ENCODE peak calls at places on chromosome 20, in five cellular contexts. F is HCT116, B is HepG2, N is GM12878, K is K562. W is an unnamed sample.

GRCh38 chr20:45905505-45906079 is 6.4 kb downstream of the PLTP start:
- DNase-seq in N (no peak), F (peak), K (no peak), B (peak), W (no peak)

GRCh38 chr20:18972251-18972876 is 158.8 kb downstream of the SCP2D1 start:
- DNase-seq in F (no peak), B (no peak), N (no peak), K (no peak), W (peak)

GRCh38 chr20:2398453-2398852 is 17.8 kb downstream of the TGM6 start:
- DNase-seq in N (no peak), F (no peak), K (no peak), B (no peak), W (no peak)

GRCh38 chr20:46646659-46647380 is 4.4 kb downstream of the SLC13A3 start:
- DNase-seq in N (no peak), F (no peak), B (no peak), K (no peak), W (no peak)

GRCh38 chr20:39897781-39898466 is 791.1 kb downstream of the MAFB start:
- DNase-seq in N (no peak), F (no peak), B (no peak), K (no peak), W (no peak)

GRCh38 chr20:3431109-3431508 is 23.6 kb upstream of the DNAAF9 start:
- DNase-seq in F (no peak), B (no peak), K (no peak), N (no peak), W (no peak)

GRCh38 chr20:10924628-10925266 is 250.9 kb upstream of the JAG1 start:
- DNase-seq in K (no peak), B (no peak), F (no peak), N (no peak), W (no peak)

GRCh38 chr20:23928788-23929187 is 49.2 kb upstream of the CST5 start:
- DNase-seq in F (no peak), B (no peak), N (no peak), K (peak), W (peak)

GRCh38 chr20:10004900-10005299 is 29.9 kb upstream of the ANKEF1 start:
- DNase-seq in F (no peak), B (no peak), N (no peak), K (no peak), W (no peak)

GRCh38 chr20:48260370-48260769 is 475.1 kb upstream of the SULF2 start:
- DNase-seq in N (no peak), K (no peak), F (no peak), B (no peak), W (no peak)

GRCh38 chr20:38747495-38748096 is 664 bp upstream of the ACTR5 start:
- DNase-seq in F (no peak), N (no peak), K (peak), B (no peak), W (no peak)

GRCh38 chr20:38748097-38748862 is at the start of gene ACTR5:
- DNase-seq in N (peak), F (peak), B (peak), K (peak), W (peak)

GRCh38 chr20:38745757-38746156 is 2.5 kb upstream of the ACTR5 start:
- DNase-seq in B (no peak), N (no peak), F (peak), K (no peak), W (no peak)

GRCh38 chr20:38751360-38751976 is 3.2 kb downstream of the ACTR5 start:
- DNase-seq in B (peak), N (no peak), F (peak), K (peak), W (peak)

GRCh38 chr20:38748863-38749153 is 548 bp downstream of the ACTR5 start:
- DNase-seq in F (peak), B (no peak), K (no peak), N (no peak), W (no peak)
- TF ChIP-seq REST in F (no peak), B (no peak), K (no peak), N (no peak), W (no peak)

DNA sequence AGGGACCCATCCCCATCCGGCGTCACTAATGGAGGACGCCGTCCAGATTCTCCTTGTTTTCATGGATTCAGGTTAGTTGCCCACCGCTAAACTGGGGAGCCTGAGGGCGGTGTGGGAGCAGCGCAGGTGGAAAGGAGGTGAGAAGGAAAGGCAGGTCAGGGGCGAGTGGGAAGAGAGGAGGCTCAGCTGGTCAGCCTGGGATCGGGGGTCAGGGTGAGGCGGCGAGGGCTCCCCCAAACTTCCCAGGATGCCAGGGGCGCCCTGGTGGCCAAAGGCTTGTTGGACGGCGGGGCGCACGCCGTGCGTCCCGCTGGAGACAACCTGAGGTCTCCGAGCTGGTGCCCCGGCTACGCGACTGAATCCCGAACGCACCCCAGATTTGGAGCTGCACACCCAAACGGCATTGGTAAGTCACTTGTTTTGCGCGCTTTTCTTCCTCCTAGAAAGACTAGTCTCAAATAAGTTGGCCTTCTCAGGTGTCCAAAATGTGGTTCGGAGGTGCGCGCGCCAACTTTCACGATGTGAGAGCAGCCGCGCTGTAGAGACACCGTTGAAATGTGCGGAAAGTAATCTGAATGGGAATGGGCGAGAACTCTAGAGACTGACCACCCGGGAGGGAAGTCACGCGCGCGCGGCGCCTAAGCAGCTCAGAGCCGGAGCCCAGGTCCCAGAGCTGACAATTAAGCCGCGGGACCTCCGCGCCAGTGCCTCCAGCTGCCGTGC is 9.7 kb downstream of the GNAS-AS1 start:
- DNase-seq in F (no peak), N (no peak), B (no peak), K (no peak), W (peak)
- TF ChIP-seq EZH2 in F (no peak), N (no peak), B (no peak), K (no peak), W (no peak)

DNA sequence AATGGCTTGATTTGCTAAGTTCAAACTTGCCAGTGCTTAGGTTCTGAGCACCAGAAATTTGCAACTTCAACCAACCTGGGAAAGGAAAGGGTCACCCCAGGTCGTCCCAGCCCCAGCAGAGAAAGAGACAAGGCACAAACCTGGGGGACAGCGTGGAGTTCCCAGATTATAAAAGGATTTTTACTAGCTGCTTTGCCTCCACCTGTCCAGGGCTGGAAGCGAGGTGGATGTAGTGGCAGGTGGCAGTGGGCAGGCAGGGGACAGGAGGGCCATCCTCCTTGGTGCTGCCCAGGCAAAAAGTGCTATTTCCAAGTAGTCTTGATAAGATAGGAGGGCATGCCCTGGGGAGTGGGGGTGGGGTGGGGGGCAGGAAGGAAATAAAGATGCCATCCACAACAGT is 4.9 kb downstream of the PAX1 start:
- DNase-seq in K (no peak), N (no peak), B (no peak), F (no peak), W (no peak)
- TF ChIP-seq REST in K (no peak), N (no peak), B (no peak), F (no peak), W (no peak)

GRCh38 chr20:6868864-6869263 is 101.4 kb downstream of the BMP2 start:
- DNase-seq in B (no peak), K (no peak), N (no peak), F (no peak), W (no peak)
- TF ChIP-seq EZH2 in B (no peak), K (no peak), N (no peak), F (no peak), W (no peak)

GRCh38 chr20:17635320-17635673 is 46.7 kb downstream of the RRBP1 start:
- DNase-seq in F (no peak), K (no peak), B (no peak), N (no peak), W (no peak)

GRCh38 chr20:17633850-17634500 is 48.1 kb downstream of the RRBP1 start:
- DNase-seq in N (no peak), F (no peak), B (no peak), K (no peak), W (no peak)

GRCh38 chr20:17635846-17636245 is 46.2 kb downstream of the RRBP1 start:
- DNase-seq in F (no peak), N (no peak), B (no peak), K (no peak), W (no peak)

GRCh38 chr20:17633221-17633849 is 48.7 kb downstream of the RRBP1 start:
- DNase-seq in F (no peak), B (no peak), N (no peak), K (no peak), W (no peak)

DNA sequence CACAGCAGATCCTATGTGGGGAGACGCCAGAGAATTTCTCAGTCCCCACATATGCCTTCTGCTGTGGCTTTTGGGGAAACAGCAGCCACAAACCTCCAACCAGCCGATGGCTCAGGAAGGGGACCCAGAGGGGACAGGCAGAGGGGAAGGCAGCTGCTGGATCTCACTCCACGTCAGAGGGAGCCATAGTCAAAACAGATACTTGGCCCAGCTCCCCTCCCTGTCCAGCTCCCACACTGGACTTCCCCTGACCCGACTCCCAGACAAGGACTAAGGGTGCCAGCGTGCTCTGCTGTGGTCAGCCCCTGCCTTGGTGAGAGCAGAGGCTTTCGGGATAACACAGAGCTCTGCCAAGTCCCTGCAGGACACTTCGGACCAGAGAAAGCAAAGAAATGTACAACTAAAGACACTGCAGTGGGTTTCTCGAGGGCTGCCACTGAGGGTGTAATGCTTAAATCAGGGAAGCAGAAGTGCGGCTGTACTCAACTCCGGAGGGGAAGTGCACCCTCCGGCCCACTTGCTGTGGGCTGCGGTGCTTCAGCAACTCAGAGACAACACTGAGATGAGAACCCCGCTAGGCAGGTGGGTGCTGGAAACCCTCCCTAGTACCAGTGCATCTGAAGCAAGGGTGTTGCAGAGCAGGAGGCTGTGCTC is 47.2 kb downstream of the RRBP1 start:
- DNase-seq in N (no peak), K (no peak), F (no peak), B (no peak), W (no peak)
- TF ChIP-seq REST in N (no peak), K (no peak), F (no peak), B (no peak), W (no peak)

DNA sequence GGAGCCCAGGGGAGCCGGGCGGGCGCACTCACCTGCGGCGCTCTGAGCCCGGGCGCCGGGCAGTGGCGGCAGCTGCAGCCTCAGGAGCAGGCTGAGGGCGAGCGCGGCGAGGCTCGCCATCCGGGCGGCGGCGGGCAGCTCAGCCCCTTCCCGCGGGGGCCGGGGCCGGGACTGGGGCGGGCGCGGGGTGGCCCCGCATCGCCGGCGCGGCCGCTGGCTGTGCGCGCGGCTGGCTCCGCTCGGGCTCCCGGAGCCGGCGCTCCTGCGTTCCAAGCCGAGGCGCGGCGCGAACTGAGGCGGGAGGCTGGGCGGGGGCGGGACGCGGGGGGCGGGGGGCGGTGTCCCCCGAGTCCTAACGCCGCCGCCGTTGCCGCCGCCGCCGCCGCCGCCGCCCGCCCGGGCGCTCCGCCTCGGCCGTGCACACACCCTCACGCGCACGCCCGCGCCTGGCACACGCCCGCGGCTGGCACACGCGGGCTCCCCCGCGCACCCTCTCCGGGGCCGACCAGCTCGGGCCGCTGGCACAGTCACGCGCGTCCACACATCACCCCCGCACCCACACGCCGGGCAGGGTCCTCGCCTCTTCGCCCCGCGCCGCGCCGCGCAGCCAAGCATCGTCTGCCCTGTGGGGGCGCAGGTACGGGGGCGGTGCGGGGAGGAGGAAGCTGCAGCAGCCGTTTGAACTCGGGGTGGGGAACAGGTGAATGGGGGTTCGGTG is at the start of gene PTPRT:
- DNase-seq in F (no peak), K (no peak), N (no peak), B (no peak), W (peak)
- TF ChIP-seq EZH2 in F (no peak), K (no peak), N (no peak), B (no peak), W (peak)

DNA sequence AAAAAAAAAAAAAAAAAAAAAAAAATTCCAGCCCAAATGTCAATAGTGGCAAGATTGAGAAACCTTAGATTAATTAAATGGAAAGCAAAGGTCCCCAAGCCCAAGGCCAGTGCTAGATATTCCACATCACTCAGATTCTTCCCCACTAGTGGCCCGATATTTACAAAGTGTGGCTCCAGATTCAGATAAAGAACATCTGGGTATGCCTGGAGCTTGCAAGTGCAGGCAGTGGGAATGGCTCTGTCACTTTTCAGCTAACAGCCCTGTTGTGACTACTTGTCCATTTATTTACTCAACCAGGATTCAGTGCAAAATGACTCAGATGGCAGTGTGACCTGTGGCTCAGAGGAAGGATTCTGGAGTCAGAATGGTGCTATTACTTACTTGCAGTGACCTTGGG is 8.2 kb upstream of the KCNB1 start:
- DNase-seq in B (peak), N (no peak), F (no peak), K (no peak), W (no peak)
- TF ChIP-seq REST in B (no peak), N (no peak), F (no peak), K (no peak), W (no peak)

GRCh38 chr20:56003111-56003800 is 2.1 kb downstream of the CBLN4 start:
- DNase-seq in F (no peak), K (no peak), B (no peak), N (no peak), W (no peak)
- TF ChIP-seq EZH2 in F (no peak), K (no peak), B (no peak), N (no peak), W (no peak)

GRCh38 chr20:32787168-32787567 is 25.0 kb downstream of the DNMT3B start:
- DNase-seq in F (no peak), B (no peak), N (no peak), K (no peak), W (no peak)

GRCh38 chr20:32793059-32793458 is 26.7 kb upstream of the MAPRE1 start:
- DNase-seq in K (no peak), F (no peak), B (no peak), N (no peak), W (no peak)

GRCh38 chr20:32792316-32792715 is 27.4 kb upstream of the MAPRE1 start:
- DNase-seq in B (peak), N (peak), F (no peak), K (peak), W (peak)

GRCh38 chr20:32790751-32791057 is 28.5 kb downstream of the DNMT3B start:
- DNase-seq in N (no peak), F (no peak), B (no peak), K (no peak), W (no peak)

GRCh38 chr20:32789896-32790750 is 27.9 kb downstream of the DNMT3B start:
- DNase-seq in K (peak), F (no peak), B (peak), N (peak), W (peak)
- TF ChIP-seq REST in K (no peak), F (no peak), B (no peak), N (no peak), W (no peak)